ENCODE peak calls at places on chromosomes 11 and 22, in six cellular contexts. One of them, this sample, is unnamed.

GRCh38 chr22:40597541-40598453 is 38.7 kb downstream of the MRTFA start:
- DNase-seq in amniotic stem cell: peak
- DNase-seq in activated T-cell treated with anti-CD3 and anti-CD28 coated beads, Interleukin-2, amount 50 U/mL, for 72 hours: no peak
- DNase-seq in stimulated activated CD4-positive, alpha-beta T cell treated with anti-CD3 and anti-CD28 coated beads, Interleukin-1b, Interleukin-23, amount 100 ng/mL, for 4 hours: no peak
- DNase-seq in NCI-H1092 treated with DMSO at 0.1 percent for 48 hours: no peak
- DNase-seq in activated CD4-positive, alpha-beta memory T cell treated with anti-CD3 and anti-CD28 coated beads, Interleukin-2, amount 10 ng/mL, durations not matched to agents 7 days and 5 days: no peak
- DNase-seq in this sample: no peak

GRCh38 chr11:77079666-77080065 is 12.9 kb downstream of the CAPN5 start:
- DNase-seq in amniotic stem cell: no peak
- DNase-seq in activated T-cell treated with anti-CD3 and anti-CD28 coated beads, Interleukin-2, amount 50 U/mL, for 72 hours: no peak
- DNase-seq in stimulated activated CD4-positive, alpha-beta T cell treated with anti-CD3 and anti-CD28 coated beads, Interleukin-1b, Interleukin-23, amount 100 ng/mL, for 4 hours: no peak
- DNase-seq in NCI-H1092 treated with DMSO at 0.1 percent for 48 hours: no peak
- DNase-seq in activated CD4-positive, alpha-beta memory T cell treated with anti-CD3 and anti-CD28 coated beads, Interleukin-2, amount 10 ng/mL, durations not matched to agents 7 days and 5 days: no peak
- DNase-seq in this sample: no peak

GRCh38 chr11:121328967-121329653 is 36.5 kb downstream of the SC5D start:
- DNase-seq in amniotic stem cell: no peak
- DNase-seq in activated T-cell treated with anti-CD3 and anti-CD28 coated beads, Interleukin-2, amount 50 U/mL, for 72 hours: no peak
- DNase-seq in stimulated activated CD4-positive, alpha-beta T cell treated with anti-CD3 and anti-CD28 coated beads, Interleukin-1b, Interleukin-23, amount 100 ng/mL, for 4 hours: no peak
- DNase-seq in NCI-H1092 treated with DMSO at 0.1 percent for 48 hours: no peak
- DNase-seq in activated CD4-positive, alpha-beta memory T cell treated with anti-CD3 and anti-CD28 coated beads, Interleukin-2, amount 10 ng/mL, durations not matched to agents 7 days and 5 days: peak
- DNase-seq in this sample: no peak

GRCh38 chr11:925496-926301 is at the start of gene AP2A2:
- DNase-seq in amniotic stem cell: peak
- DNase-seq in activated T-cell treated with anti-CD3 and anti-CD28 coated beads, Interleukin-2, amount 50 U/mL, for 72 hours: peak
- DNase-seq in stimulated activated CD4-positive, alpha-beta T cell treated with anti-CD3 and anti-CD28 coated beads, Interleukin-1b, Interleukin-23, amount 100 ng/mL, for 4 hours: peak
- DNase-seq in NCI-H1092 treated with DMSO at 0.1 percent for 48 hours: peak
- DNase-seq in activated CD4-positive, alpha-beta memory T cell treated with anti-CD3 and anti-CD28 coated beads, Interleukin-2, amount 10 ng/mL, durations not matched to agents 7 days and 5 days: peak
- DNase-seq in this sample: peak

GRCh38 chr11:134452026-134452848 is 40.2 kb upstream of the B3GAT1 start:
- DNase-seq in amniotic stem cell: no peak
- DNase-seq in activated T-cell treated with anti-CD3 and anti-CD28 coated beads, Interleukin-2, amount 50 U/mL, for 72 hours: no peak
- DNase-seq in stimulated activated CD4-positive, alpha-beta T cell treated with anti-CD3 and anti-CD28 coated beads, Interleukin-1b, Interleukin-23, amount 100 ng/mL, for 4 hours: no peak
- DNase-seq in NCI-H1092 treated with DMSO at 0.1 percent for 48 hours: no peak
- DNase-seq in activated CD4-positive, alpha-beta memory T cell treated with anti-CD3 and anti-CD28 coated beads, Interleukin-2, amount 10 ng/mL, durations not matched to agents 7 days and 5 days: no peak
- DNase-seq in this sample: no peak

GRCh38 chr22:36662981-36663380 is 40.6 kb downstream of the CACNG2 start:
- DNase-seq in amniotic stem cell: no peak
- DNase-seq in activated T-cell treated with anti-CD3 and anti-CD28 coated beads, Interleukin-2, amount 50 U/mL, for 72 hours: no peak
- DNase-seq in stimulated activated CD4-positive, alpha-beta T cell treated with anti-CD3 and anti-CD28 coated beads, Interleukin-1b, Interleukin-23, amount 100 ng/mL, for 4 hours: no peak
- DNase-seq in NCI-H1092 treated with DMSO at 0.1 percent for 48 hours: no peak
- DNase-seq in activated CD4-positive, alpha-beta memory T cell treated with anti-CD3 and anti-CD28 coated beads, Interleukin-2, amount 10 ng/mL, durations not matched to agents 7 days and 5 days: no peak
- DNase-seq in this sample: no peak

GRCh38 chr22:19058713-19059451 is 63.3 kb downstream of the DGCR2 start:
- DNase-seq in amniotic stem cell: no peak
- DNase-seq in activated T-cell treated with anti-CD3 and anti-CD28 coated beads, Interleukin-2, amount 50 U/mL, for 72 hours: no peak
- DNase-seq in stimulated activated CD4-positive, alpha-beta T cell treated with anti-CD3 and anti-CD28 coated beads, Interleukin-1b, Interleukin-23, amount 100 ng/mL, for 4 hours: no peak
- DNase-seq in NCI-H1092 treated with DMSO at 0.1 percent for 48 hours: no peak
- DNase-seq in activated CD4-positive, alpha-beta memory T cell treated with anti-CD3 and anti-CD28 coated beads, Interleukin-2, amount 10 ng/mL, durations not matched to agents 7 days and 5 days: no peak
- DNase-seq in this sample: peak

GRCh38 chr11:17171342-17171741 is 36.4 kb downstream of the PIK3C2A start:
- DNase-seq in amniotic stem cell: no peak
- DNase-seq in activated T-cell treated with anti-CD3 and anti-CD28 coated beads, Interleukin-2, amount 50 U/mL, for 72 hours: no peak
- DNase-seq in stimulated activated CD4-positive, alpha-beta T cell treated with anti-CD3 and anti-CD28 coated beads, Interleukin-1b, Interleukin-23, amount 100 ng/mL, for 4 hours: no peak
- DNase-seq in NCI-H1092 treated with DMSO at 0.1 percent for 48 hours: no peak
- DNase-seq in activated CD4-positive, alpha-beta memory T cell treated with anti-CD3 and anti-CD28 coated beads, Interleukin-2, amount 10 ng/mL, durations not matched to agents 7 days and 5 days: no peak
- DNase-seq in this sample: no peak

GRCh38 chr11:15106201-15106965 is 8.3 kb upstream of the INSC start:
- DNase-seq in amniotic stem cell: peak
- DNase-seq in activated T-cell treated with anti-CD3 and anti-CD28 coated beads, Interleukin-2, amount 50 U/mL, for 72 hours: no peak
- DNase-seq in stimulated activated CD4-positive, alpha-beta T cell treated with anti-CD3 and anti-CD28 coated beads, Interleukin-1b, Interleukin-23, amount 100 ng/mL, for 4 hours: no peak
- DNase-seq in NCI-H1092 treated with DMSO at 0.1 percent for 48 hours: no peak
- DNase-seq in activated CD4-positive, alpha-beta memory T cell treated with anti-CD3 and anti-CD28 coated beads, Interleukin-2, amount 10 ng/mL, durations not matched to agents 7 days and 5 days: no peak
- DNase-seq in this sample: no peak

GRCh38 chr11:68469122-68469521 is 8.6 kb downstream of the PPP6R3 start:
- DNase-seq in amniotic stem cell: no peak
- DNase-seq in activated T-cell treated with anti-CD3 and anti-CD28 coated beads, Interleukin-2, amount 50 U/mL, for 72 hours: no peak
- DNase-seq in stimulated activated CD4-positive, alpha-beta T cell treated with anti-CD3 and anti-CD28 coated beads, Interleukin-1b, Interleukin-23, amount 100 ng/mL, for 4 hours: no peak
- DNase-seq in NCI-H1092 treated with DMSO at 0.1 percent for 48 hours: no peak
- DNase-seq in activated CD4-positive, alpha-beta memory T cell treated with anti-CD3 and anti-CD28 coated beads, Interleukin-2, amount 10 ng/mL, durations not matched to agents 7 days and 5 days: no peak
- DNase-seq in this sample: no peak

GRCh38 chr11:64571410-64572091 is 19.5 kb upstream of the SLC22A12 start:
- DNase-seq in amniotic stem cell: no peak
- DNase-seq in activated T-cell treated with anti-CD3 and anti-CD28 coated beads, Interleukin-2, amount 50 U/mL, for 72 hours: no peak
- DNase-seq in stimulated activated CD4-positive, alpha-beta T cell treated with anti-CD3 and anti-CD28 coated beads, Interleukin-1b, Interleukin-23, amount 100 ng/mL, for 4 hours: no peak
- DNase-seq in NCI-H1092 treated with DMSO at 0.1 percent for 48 hours: no peak
- DNase-seq in activated CD4-positive, alpha-beta memory T cell treated with anti-CD3 and anti-CD28 coated beads, Interleukin-2, amount 10 ng/mL, durations not matched to agents 7 days and 5 days: no peak
- DNase-seq in this sample: no peak

GRCh38 chr11:11604340-11604992 is 17.3 kb downstream of the GALNT18 start:
- DNase-seq in amniotic stem cell: no peak
- DNase-seq in activated T-cell treated with anti-CD3 and anti-CD28 coated beads, Interleukin-2, amount 50 U/mL, for 72 hours: no peak
- DNase-seq in stimulated activated CD4-positive, alpha-beta T cell treated with anti-CD3 and anti-CD28 coated beads, Interleukin-1b, Interleukin-23, amount 100 ng/mL, for 4 hours: no peak
- DNase-seq in NCI-H1092 treated with DMSO at 0.1 percent for 48 hours: no peak
- DNase-seq in activated CD4-positive, alpha-beta memory T cell treated with anti-CD3 and anti-CD28 coated beads, Interleukin-2, amount 10 ng/mL, durations not matched to agents 7 days and 5 days: no peak
- DNase-seq in this sample: no peak

GRCh38 chr11:62383822-62384221 is 35.0 kb upstream of the SCGB1A1 start:
- DNase-seq in amniotic stem cell: no peak
- DNase-seq in activated T-cell treated with anti-CD3 and anti-CD28 coated beads, Interleukin-2, amount 50 U/mL, for 72 hours: no peak
- DNase-seq in stimulated activated CD4-positive, alpha-beta T cell treated with anti-CD3 and anti-CD28 coated beads, Interleukin-1b, Interleukin-23, amount 100 ng/mL, for 4 hours: no peak
- DNase-seq in NCI-H1092 treated with DMSO at 0.1 percent for 48 hours: no peak
- DNase-seq in activated CD4-positive, alpha-beta memory T cell treated with anti-CD3 and anti-CD28 coated beads, Interleukin-2, amount 10 ng/mL, durations not matched to agents 7 days and 5 days: no peak
- DNase-seq in this sample: no peak

GRCh38 chr22:42294034-42294985 is 23.9 kb upstream of the TCF20 start:
- DNase-seq in amniotic stem cell: no peak
- DNase-seq in activated T-cell treated with anti-CD3 and anti-CD28 coated beads, Interleukin-2, amount 50 U/mL, for 72 hours: no peak
- DNase-seq in stimulated activated CD4-positive, alpha-beta T cell treated with anti-CD3 and anti-CD28 coated beads, Interleukin-1b, Interleukin-23, amount 100 ng/mL, for 4 hours: no peak
- DNase-seq in NCI-H1092 treated with DMSO at 0.1 percent for 48 hours: peak
- DNase-seq in activated CD4-positive, alpha-beta memory T cell treated with anti-CD3 and anti-CD28 coated beads, Interleukin-2, amount 10 ng/mL, durations not matched to agents 7 days and 5 days: peak
- DNase-seq in this sample: peak

GRCh38 chr11:134905513-134905912 is 493.5 kb upstream of the B3GAT1 start:
- DNase-seq in amniotic stem cell: no peak
- DNase-seq in activated T-cell treated with anti-CD3 and anti-CD28 coated beads, Interleukin-2, amount 50 U/mL, for 72 hours: no peak
- DNase-seq in stimulated activated CD4-positive, alpha-beta T cell treated with anti-CD3 and anti-CD28 coated beads, Interleukin-1b, Interleukin-23, amount 100 ng/mL, for 4 hours: no peak
- DNase-seq in NCI-H1092 treated with DMSO at 0.1 percent for 48 hours: peak
- DNase-seq in activated CD4-positive, alpha-beta memory T cell treated with anti-CD3 and anti-CD28 coated beads, Interleukin-2, amount 10 ng/mL, durations not matched to agents 7 days and 5 days: no peak
- DNase-seq in this sample: no peak

GRCh38 chr11:66866420-66867010 is 9.7 kb downstream of the LRFN4 start:
- DNase-seq in amniotic stem cell: no peak
- DNase-seq in activated T-cell treated with anti-CD3 and anti-CD28 coated beads, Interleukin-2, amount 50 U/mL, for 72 hours: no peak
- DNase-seq in stimulated activated CD4-positive, alpha-beta T cell treated with anti-CD3 and anti-CD28 coated beads, Interleukin-1b, Interleukin-23, amount 100 ng/mL, for 4 hours: no peak
- DNase-seq in NCI-H1092 treated with DMSO at 0.1 percent for 48 hours: peak
- DNase-seq in activated CD4-positive, alpha-beta memory T cell treated with anti-CD3 and anti-CD28 coated beads, Interleukin-2, amount 10 ng/mL, durations not matched to agents 7 days and 5 days: no peak
- DNase-seq in this sample: no peak

GRCh38 chr11:106644824-106645223 is 373.5 kb downstream of the GUCY1A2 start:
- DNase-seq in amniotic stem cell: no peak
- DNase-seq in activated T-cell treated with anti-CD3 and anti-CD28 coated beads, Interleukin-2, amount 50 U/mL, for 72 hours: no peak
- DNase-seq in stimulated activated CD4-positive, alpha-beta T cell treated with anti-CD3 and anti-CD28 coated beads, Interleukin-1b, Interleukin-23, amount 100 ng/mL, for 4 hours: no peak
- DNase-seq in NCI-H1092 treated with DMSO at 0.1 percent for 48 hours: no peak
- DNase-seq in activated CD4-positive, alpha-beta memory T cell treated with anti-CD3 and anti-CD28 coated beads, Interleukin-2, amount 10 ng/mL, durations not matched to agents 7 days and 5 days: no peak
- DNase-seq in this sample: no peak

GRCh38 chr11:104134760-104135159 is 29.2 kb downstream of the PDGFD start:
- DNase-seq in amniotic stem cell: no peak
- DNase-seq in activated T-cell treated with anti-CD3 and anti-CD28 coated beads, Interleukin-2, amount 50 U/mL, for 72 hours: no peak
- DNase-seq in stimulated activated CD4-positive, alpha-beta T cell treated with anti-CD3 and anti-CD28 coated beads, Interleukin-1b, Interleukin-23, amount 100 ng/mL, for 4 hours: no peak
- DNase-seq in NCI-H1092 treated with DMSO at 0.1 percent for 48 hours: no peak
- DNase-seq in activated CD4-positive, alpha-beta memory T cell treated with anti-CD3 and anti-CD28 coated beads, Interleukin-2, amount 10 ng/mL, durations not matched to agents 7 days and 5 days: no peak
- DNase-seq in this sample: no peak

GRCh38 chr11:78419327-78419726 is 1.7 kb upstream of the GAB2 start:
- DNase-seq in amniotic stem cell: peak
- DNase-seq in activated T-cell treated with anti-CD3 and anti-CD28 coated beads, Interleukin-2, amount 50 U/mL, for 72 hours: no peak
- DNase-seq in stimulated activated CD4-positive, alpha-beta T cell treated with anti-CD3 and anti-CD28 coated beads, Interleukin-1b, Interleukin-23, amount 100 ng/mL, for 4 hours: no peak
- DNase-seq in NCI-H1092 treated with DMSO at 0.1 percent for 48 hours: peak
- DNase-seq in activated CD4-positive, alpha-beta memory T cell treated with anti-CD3 and anti-CD28 coated beads, Interleukin-2, amount 10 ng/mL, durations not matched to agents 7 days and 5 days: no peak
- DNase-seq in this sample: no peak

This sample was measured in COR-L47.